ENCODE peak calls at places on chromosomes 5 and 9, in five cellular contexts. G, K, J, Z and L are unnamed samples.
A peak's percentile ranks its signal among the peaks of the same experiment; 100 is the strongest.

GRCh38 chr9:34025062-34025461 is 23.6 kb downstream of the UBAP2 start:
- DNase-seq in G (no peak), J (no peak), Z (peak; percentile 50), K (peak; percentile 63), L (no peak)

GRCh38 chr5:98698359-98698758 is 75.1 kb upstream of the RGMB start:
- DNase-seq in J (no peak), G (no peak), K (peak; percentile 57), Z (no peak), L (peak; percentile 85)

GRCh38 chr9:129027224-129027684 is 877 bp downstream of the SH3GLB2 start:
- DNase-seq in Z (no peak), G (no peak), K (no peak), J (no peak), L (no peak)

GRCh38 chr5:22249209-22249608 is 603.9 kb downstream of the CDH12 start:
- DNase-seq in G (no peak), J (no peak), Z (no peak), K (no peak), L (no peak)

GRCh38 chr5:150599917-150600511 is 40.4 kb upstream of the SYNPO start:
- DNase-seq in K (peak; percentile 72), Z (peak; percentile 61), J (peak; percentile 84), G (peak; percentile 87), L (peak; percentile 91)

GRCh38 chr9:82011133-82011532 is 22.6 kb downstream of the SPATA31D1 start:
- DNase-seq in Z (no peak), K (no peak), G (no peak), J (no peak), L (no peak)

GRCh38 chr9:26605367-26605766 is 287.2 kb downstream of the CAAP1 start:
- DNase-seq in Z (no peak), G (no peak), K (no peak), J (no peak), L (no peak)

GRCh38 chr5:125286266-125286665 is 539.8 kb upstream of the ZNF608 start:
- DNase-seq in K (no peak), J (no peak), Z (no peak), G (no peak), L (no peak)

GRCh38 chr5:41955432-41956024 is 30.4 kb downstream of the FBXO4 start:
- DNase-seq in J (no peak), K (no peak), G (no peak), Z (no peak), L (no peak)

GRCh38 chr9:86275962-86276361 is 6.4 kb downstream of the ISCA1 start:
- DNase-seq in K (no peak), Z (no peak), G (no peak), J (no peak), L (no peak)

GRCh38 chr5:1374030-1374679 is 29.3 kb upstream of the CLPTM1L start:
- DNase-seq in J (no peak), K (no peak), G (no peak), Z (no peak), L (no peak)

GRCh38 chr5:52024363-52024762 is 641.1 kb downstream of the ISL1 start:
- DNase-seq in J (no peak), Z (no peak), G (no peak), K (no peak), L (no peak)

GRCh38 chr9:8855046-8855445 is 1055.5 kb upstream of the DMAC1 start:
- DNase-seq in J (no peak), Z (peak; percentile 75), G (no peak), K (no peak), L (peak; percentile 30)

GRCh38 chr5:143279698-143280097 is 123.8 kb downstream of the NR3C1 start:
- DNase-seq in J (no peak), Z (no peak), G (no peak), K (peak; percentile 16), L (peak; percentile 73)

GRCh38 chr9:125538092-125538473 is 168.9 kb downstream of the MAPKAP1 start:
- DNase-seq in J (no peak), Z (peak; percentile 92), G (peak; percentile 77), K (peak; percentile 93), L (peak; percentile 98)

GRCh38 chr9:129273941-129274709 is 96.1 kb upstream of the IER5L start:
- DNase-seq in K (no peak), J (peak; percentile 7), Z (no peak), G (no peak), L (no peak)

GRCh38 chr5:173720341-173721258 is 104.2 kb upstream of the BOD1 start:
- DNase-seq in Z (no peak), G (no peak), K (no peak), J (no peak), L (no peak)

GRCh38 chr5:71988808-71989207 is 118.5 kb upstream of the MAP1B start:
- DNase-seq in G (no peak), Z (no peak), J (no peak), K (no peak), L (no peak)

GRCh38 chr5:71982717-71983395 is 124.4 kb upstream of the MAP1B start:
- DNase-seq in Z (no peak), K (no peak), G (no peak), J (no peak), L (no peak)

GRCh38 chr5:71986101-71986500 is 121.2 kb upstream of the MAP1B start:
- DNase-seq in Z (no peak), K (no peak), J (no peak), G (no peak), L (no peak)
- H3K4me3 ChIP-seq in Z (no peak overlapping the region), K (no peak overlapping the region), J (no peak overlapping the region), G (no peak overlapping the region), L (no peak overlapping the region)

GRCh38 chr5:132802044-132802684 is 10.9 kb upstream of the SOWAHA start:
- DNase-seq in J (no peak), K (no peak), Z (no peak), G (no peak), L (no peak)
- TF ChIP-seq CTCF in J (no peak), K (no peak), Z (no peak), G (no peak), L (no peak)

DNA sequence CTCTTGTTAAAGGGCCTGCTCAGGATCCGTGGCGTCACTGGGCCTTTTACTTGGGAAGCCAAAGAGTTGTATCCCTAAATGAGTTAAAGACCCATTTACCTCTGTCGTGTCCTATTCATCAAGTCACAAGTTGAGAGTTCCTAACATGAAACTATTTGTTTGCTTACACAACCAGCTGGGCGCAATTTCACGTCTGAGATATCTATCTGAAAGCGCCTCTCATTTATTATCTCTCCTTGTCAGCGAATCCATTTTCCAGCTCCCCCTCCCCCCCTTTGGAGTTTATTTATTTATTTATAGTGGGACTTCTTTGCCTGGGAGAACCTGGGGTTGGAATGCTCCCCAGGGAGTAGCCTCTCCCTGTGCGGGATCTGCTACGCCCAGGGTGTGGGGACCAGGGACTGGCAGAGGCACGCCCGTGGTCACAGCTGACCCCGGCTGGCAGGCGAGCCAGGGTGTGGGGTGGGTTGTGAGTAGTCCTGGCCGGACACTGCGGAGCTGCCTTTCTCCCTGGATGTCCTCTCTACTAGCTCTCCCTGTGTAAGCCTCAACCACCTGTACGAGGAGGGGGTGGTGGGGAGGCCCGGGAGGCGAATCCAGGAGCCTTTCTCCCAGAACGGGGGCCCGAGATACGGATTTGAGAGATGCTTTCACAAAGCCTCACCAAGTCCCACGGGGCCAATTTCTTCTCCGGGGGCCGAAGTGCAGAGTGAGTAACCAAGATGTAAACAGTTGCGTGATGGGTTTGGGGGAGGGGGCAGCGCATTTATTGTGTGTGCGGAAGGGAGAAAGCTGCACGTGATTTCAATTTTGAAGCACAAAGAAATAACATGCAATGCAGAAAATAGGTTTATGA is 15.3 kb downstream of the NR2F1 start:
- DNase-seq in G (no peak), Z (peak; percentile 71), K (no peak), J (no peak), L (no peak)
- H3K4me3 ChIP-seq in G (no peak overlapping the region), Z (peak overlapping the region; percentile 61), K (no peak overlapping the region), J (no peak overlapping the region), L (no peak overlapping the region)

GRCh38 chr9:137639303-137640051 is 20.7 kb downstream of the EHMT1 start:
- DNase-seq in Z (peak; percentile 42), K (no peak), G (no peak), J (no peak), L (no peak)

GRCh38 chr9:137642892-137643291 is 24.1 kb downstream of the EHMT1 start:
- DNase-seq in K (no peak), G (no peak), J (no peak), Z (no peak), L (no peak)

GRCh38 chr9:137638680-137639079 is 19.9 kb downstream of the EHMT1 start:
- DNase-seq in G (no peak), Z (no peak), J (no peak), K (no peak), L (no peak)

GRCh38 chr9:137642118-137642601 is 23.4 kb downstream of the EHMT1 start:
- DNase-seq in Z (no peak), J (no peak), K (no peak), G (no peak), L (no peak)

GRCh38 chr9:137640862-137641261 is 22.1 kb downstream of the EHMT1 start:
- DNase-seq in K (no peak), Z (no peak), J (no peak), G (no peak), L (no peak)
- TF ChIP-seq CTCF in K (no peak), Z (no peak), J (no peak), G (no peak), L (no peak)

GRCh38 chr5:139543423-139543991 is 17.6 kb upstream of the UBE2D2 start:
- DNase-seq in K (peak; percentile 18), J (peak; percentile 19), G (peak; percentile 80), Z (peak; percentile 25), L (no peak)
- H3K4me3 ChIP-seq in K (no peak overlapping the region), J (no peak overlapping the region), G (no peak overlapping the region), Z (no peak overlapping the region), L (no peak overlapping the region)

DNA sequence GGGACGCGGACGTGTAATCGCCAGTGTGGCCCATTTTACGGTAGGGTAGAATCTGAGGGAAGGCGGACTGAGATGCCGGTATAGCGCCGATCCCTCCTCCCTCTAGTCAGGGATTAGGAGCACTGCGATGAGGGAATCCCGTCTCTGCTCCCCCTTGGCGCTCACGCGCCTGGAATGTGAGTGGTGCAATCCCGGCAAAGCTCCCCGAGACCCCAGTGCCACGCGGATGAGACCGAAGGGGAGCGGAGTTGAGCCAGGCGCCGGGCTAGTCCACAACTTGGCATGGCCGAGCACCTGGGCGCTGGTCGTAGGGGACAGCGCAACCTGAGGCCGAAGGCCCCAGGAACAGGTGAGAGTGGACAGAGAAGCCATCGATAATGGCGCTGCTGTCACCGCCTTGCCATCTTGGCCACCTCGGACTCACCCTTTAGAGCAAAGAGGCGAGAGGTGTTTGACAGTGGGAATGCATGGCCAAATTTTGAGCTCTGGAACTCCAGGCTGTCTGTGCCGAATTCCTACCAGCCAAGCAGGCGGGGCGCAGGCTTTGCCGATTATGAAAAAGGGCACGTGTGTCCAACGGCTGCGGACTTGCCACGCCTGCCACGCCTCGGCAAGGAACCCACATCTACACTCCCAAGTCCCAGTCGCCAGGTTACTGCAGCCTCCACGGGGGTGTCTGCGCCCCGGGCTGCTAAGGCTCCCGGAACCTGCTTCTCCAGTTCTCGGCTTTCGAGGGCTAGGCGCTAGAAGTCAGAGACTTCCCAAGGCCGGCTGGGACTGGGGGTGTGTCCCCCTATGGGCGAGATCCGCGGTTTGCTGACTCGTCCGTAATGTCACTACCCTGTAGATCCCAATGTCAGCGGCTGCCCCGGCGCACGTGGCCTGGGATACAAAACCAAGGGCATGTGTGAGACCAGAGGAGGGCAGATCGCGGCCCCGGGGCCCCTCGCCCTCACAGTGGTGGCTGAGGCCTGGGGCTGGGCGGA is 2.6 kb downstream of the NPR3 start:
- DNase-seq in G (no peak), K (no peak), Z (peak; percentile 53), J (no peak), L (peak; percentile 64)
- TF ChIP-seq CTCF in G (no peak), K (no peak), Z (no peak), J (no peak), L (no peak)

GRCh38 chr5:181050016-181050415 is 9.9 kb downstream of the BTNL9 start:
- DNase-seq in K (no peak), Z (no peak), G (no peak), J (no peak), L (no peak)
- H3K4me3 ChIP-seq in K (no peak overlapping the region), Z (no peak overlapping the region), G (no peak overlapping the region), J (no peak overlapping the region), L (no peak overlapping the region)

GRCh38 chr5:4124201-4124852 is 528.7 kb downstream of the IRX1 start:
- DNase-seq in G (no peak), Z (no peak), J (no peak), K (no peak), L (no peak)
- TF ChIP-seq CTCF in G (no peak), Z (no peak), J (no peak), K (no peak), L (no peak)